ENCODE peak calls at places on chromosomes 12 and 14, in six cellular contexts. V is stimulated activated naive B cell treated with anti-CD40 and anti-IgM and Interleukin-4, amounts not matched to agents 10 μg/mL and 1 μg/mL and 100 μg/mL, for 72 hours; T is GM19239; Q is glutamatergic neuron; Z is NCI-H1092 treated with DMSO at 0.1 percent for 48 hours; K is stimulated activated CD8-positive, alpha-beta memory T cell treated with anti-CD3 and anti-CD28 coated beads, Interleukin-4, amount 100 ng/mL, for 1 hour. S is an unnamed sample.

GRCh38 chr14:106844608-106845285 is 1318.4 kb downstream of the TMEM121 start:
- DNase-seq in V (peak; percentile 79), Q (no peak), T (no peak), K (peak; percentile 40), Z (peak; percentile 10), S (no peak)

GRCh38 chr12:107667464-107667863 is 18.1 kb upstream of the PWP1 start:
- DNase-seq in Q (no peak), V (no peak), T (no peak), K (no peak), Z (no peak), S (no peak)

GRCh38 chr12:106301241-106301610 is 1.3 kb upstream of the TCP11L2 start:
- DNase-seq in Z (no peak), T (no peak), Q (no peak), V (no peak), K (no peak), S (no peak)

GRCh38 chr14:38404100-38404541 is 148.2 kb upstream of the CLEC14A start:
- DNase-seq in V (no peak), T (no peak), K (no peak), Z (no peak), Q (no peak), S (no peak)

GRCh38 chr12:77388611-77389265 is 323.4 kb upstream of the E2F7 start:
- DNase-seq in Z (no peak), T (no peak), Q (no peak), V (no peak), K (no peak), S (no peak)

GRCh38 chr14:102493096-102493495 is 16.5 kb downstream of the ANKRD9 start:
- DNase-seq in T (no peak), V (no peak), K (no peak), Q (peak; percentile 5), Z (no peak), S (no peak)

GRCh38 chr14:100593751-100594624 is 6.8 kb upstream of the BEGAIN start:
- DNase-seq in Q (peak; percentile 5), Z (no peak), V (no peak), K (no peak), T (no peak), S (no peak)

GRCh38 chr12:24418157-24418556 is 468.7 kb upstream of the SOX5 start:
- DNase-seq in V (no peak), Z (no peak), K (no peak), T (no peak), Q (no peak), S (no peak)

GRCh38 chr12:54009171-54010052 is 627 bp downstream of the HOXC8 start:
- DNase-seq in Z (peak; percentile 51), Q (peak; percentile 49), K (no peak), V (no peak), T (no peak), S (no peak)

GRCh38 chr12:31728917-31729640 is at the start of gene AMN1:
- DNase-seq in K (peak; percentile 97), Q (peak; percentile 99), T (peak; percentile 82), V (peak; percentile 100), Z (peak; percentile 98), S (peak; percentile 99)

GRCh38 chr12:67067453-67068203 is 201.5 kb upstream of the CAND1 start:
- DNase-seq in Q (peak; percentile 17), T (no peak), K (no peak), Z (no peak), V (no peak), S (peak; percentile 27)

GRCh38 chr14:53331247-53331646 is 178.1 kb upstream of the DDHD1 start:
- DNase-seq in V (no peak), K (no peak), Z (no peak), T (no peak), Q (no peak), S (no peak)

GRCh38 chr12:121576851-121577391 is 3.9 kb downstream of the KDM2B start:
- DNase-seq in T (no peak), K (no peak), Q (no peak), Z (no peak), V (no peak), S (no peak)

GRCh38 chr12:4962539-4963486 is 53.1 kb downstream of the KCNA1 start:
- DNase-seq in Z (no peak), Q (no peak), V (no peak), T (no peak), K (no peak), S (no peak)

GRCh38 chr12:11718768-11719253 is 69.3 kb downstream of the ETV6 start:
- DNase-seq in V (no peak), Z (no peak), T (no peak), Q (no peak), K (no peak), S (no peak)

GRCh38 chr12:93151079-93151759 is 222.1 kb upstream of the EEA1 start:
- DNase-seq in Q (no peak), V (no peak), Z (no peak), K (no peak), T (no peak), S (peak; percentile 55)

GRCh38 chr14:70045715-70046535 is 142.8 kb downstream of the SLC8A3 start:
- DNase-seq in K (no peak), T (peak; percentile 13), Q (peak; percentile 88), Z (peak; percentile 76), V (no peak), S (peak; percentile 29)

GRCh38 chr12:16756833-16757552 is 151.0 kb upstream of the LMO3 start:
- DNase-seq in Q (no peak), K (no peak), T (no peak), V (no peak), Z (peak; percentile 16), S (peak; percentile 45)

GRCh38 chr12:44217146-44217883 is 381.4 kb downstream of the TMEM117 start:
- DNase-seq in T (no peak), Q (no peak), Z (no peak), K (no peak), V (no peak), S (no peak)